ENCODE peak calls at places on chromosomes 11 and 22, in six cellular contexts. C is K562, Z is HCT116, F is IMR-90, I is neural progenitor cell, T is mesendoderm. X is an unnamed sample.

GRCh38 chr11:46207270-46207669 is 70.2 kb upstream of the CREB3L1 start:
- DNase-seq in C (peak), Z (no peak), F (no peak), I (no peak), T (peak), X (no peak)

GRCh38 chr11:133992121-133992520 is 35.4 kb upstream of the IGSF9B start:
- DNase-seq in C (no peak), Z (no peak), F (no peak), I (no peak), T (peak), X (no peak)

GRCh38 chr22:18057568-18058209 is 20.1 kb upstream of the PEX26 start:
- DNase-seq in C (peak), Z (peak), F (peak), I (no peak), T (no peak), X (peak)

GRCh38 chr11:123654566-123655081 is at the start of gene SCN3B:
- DNase-seq in C (peak), Z (no peak), F (peak), I (peak), T (peak), X (peak)

GRCh38 chr22:35783943-35784614 is 66.4 kb downstream of the APOL5 start:
- DNase-seq in C (no peak), Z (no peak), F (no peak), I (no peak), T (peak), X (no peak)

GRCh38 chr11:63920126-63920869 is 3.3 kb upstream of the RCOR2 start:
- DNase-seq in C (no peak), Z (no peak), F (no peak), I (peak), T (peak), X (peak)

GRCh38 chr11:10233581-10233980 is 60.4 kb downstream of the SBF2 start:
- DNase-seq in C (peak), Z (peak), F (peak), I (no peak), T (peak), X (no peak)

GRCh38 chr11:91265946-91266345 is 958.7 kb upstream of the FAT3 start:
- DNase-seq in C (no peak), Z (no peak), F (no peak), I (no peak), T (no peak), X (no peak)

DNA sequence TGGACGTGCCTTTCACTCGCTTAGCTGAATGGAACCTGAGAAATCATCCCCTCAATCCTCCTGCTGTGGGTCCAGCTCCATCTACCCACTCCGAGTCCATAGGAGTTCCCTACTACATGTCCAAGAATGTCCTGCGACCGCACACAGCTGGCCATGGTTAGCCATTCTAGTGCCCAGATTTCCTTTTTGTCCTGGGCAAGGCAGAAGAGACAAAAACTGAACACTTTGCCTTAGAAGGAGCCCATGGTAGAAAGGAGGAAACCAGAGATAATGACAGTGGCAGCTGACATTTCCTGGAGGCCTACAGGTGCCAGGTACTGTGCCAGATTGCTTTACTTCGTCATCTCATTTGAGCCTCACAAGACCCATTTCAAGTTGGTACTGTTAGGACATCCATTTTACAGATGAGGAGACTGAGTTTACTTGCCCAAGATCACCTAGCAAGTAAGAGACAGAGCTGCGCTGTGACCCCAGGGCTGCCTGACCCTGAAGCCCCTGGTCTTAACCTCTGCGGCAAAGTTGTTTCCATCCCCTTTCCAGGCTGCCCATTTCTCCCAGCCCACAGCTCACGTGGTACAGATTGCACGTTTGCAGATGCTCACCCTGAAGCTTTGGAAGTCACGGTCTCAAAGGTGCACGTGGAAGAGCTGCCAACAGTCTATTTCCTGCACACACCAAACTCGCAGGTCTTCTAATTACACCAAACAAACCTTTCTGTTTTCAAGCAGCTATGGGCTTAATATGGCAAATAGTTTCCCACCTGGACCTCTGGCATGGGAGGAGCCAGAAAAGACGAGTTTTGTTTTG is 112.7 kb downstream of the ZBTB16 start:
- DNase-seq in C (no peak), Z (no peak), F (no peak), I (no peak), T (no peak), X (no peak)
- H3K4me2 ChIP-seq in C (no peak), Z (no peak), F (no peak), I (peak), T (no peak), X (no peak)

GRCh38 chr11:96101146-96101545 is 177.2 kb upstream of the MTMR2 start:
- DNase-seq in C (no peak), Z (no peak), F (no peak), I (no peak), T (no peak), X (no peak)

GRCh38 chr11:96103102-96103501 is 179.2 kb upstream of the MTMR2 start:
- DNase-seq in C (peak), Z (no peak), F (peak), I (no peak), T (no peak), X (no peak)

GRCh38 chr11:96103721-96104120 is 179.8 kb upstream of the MTMR2 start:
- DNase-seq in C (no peak), Z (no peak), F (no peak), I (no peak), T (no peak), X (no peak)

GRCh38 chr11:96105197-96105895 is 181.4 kb upstream of the MTMR2 start:
- DNase-seq in C (no peak), Z (no peak), F (no peak), I (no peak), T (no peak), X (peak)

GRCh38 chr11:96102664-96103068 is 178.8 kb upstream of the MTMR2 start:
- DNase-seq in C (no peak), Z (no peak), F (peak), I (no peak), T (no peak), X (no peak)
- H3K4me2 ChIP-seq in C (peak), Z (peak), F (peak), I (no peak), T (no peak), X (no peak)

GRCh38 chr22:39956932-39957664 is 3.1 kb upstream of the TMA7B start:
- DNase-seq in C (no peak), Z (no peak), F (no peak), I (no peak), T (no peak), X (no peak)
- H3K4me2 ChIP-seq in C (no peak), Z (no peak), F (no peak), I (no peak), T (no peak), X (no peak)

DNA sequence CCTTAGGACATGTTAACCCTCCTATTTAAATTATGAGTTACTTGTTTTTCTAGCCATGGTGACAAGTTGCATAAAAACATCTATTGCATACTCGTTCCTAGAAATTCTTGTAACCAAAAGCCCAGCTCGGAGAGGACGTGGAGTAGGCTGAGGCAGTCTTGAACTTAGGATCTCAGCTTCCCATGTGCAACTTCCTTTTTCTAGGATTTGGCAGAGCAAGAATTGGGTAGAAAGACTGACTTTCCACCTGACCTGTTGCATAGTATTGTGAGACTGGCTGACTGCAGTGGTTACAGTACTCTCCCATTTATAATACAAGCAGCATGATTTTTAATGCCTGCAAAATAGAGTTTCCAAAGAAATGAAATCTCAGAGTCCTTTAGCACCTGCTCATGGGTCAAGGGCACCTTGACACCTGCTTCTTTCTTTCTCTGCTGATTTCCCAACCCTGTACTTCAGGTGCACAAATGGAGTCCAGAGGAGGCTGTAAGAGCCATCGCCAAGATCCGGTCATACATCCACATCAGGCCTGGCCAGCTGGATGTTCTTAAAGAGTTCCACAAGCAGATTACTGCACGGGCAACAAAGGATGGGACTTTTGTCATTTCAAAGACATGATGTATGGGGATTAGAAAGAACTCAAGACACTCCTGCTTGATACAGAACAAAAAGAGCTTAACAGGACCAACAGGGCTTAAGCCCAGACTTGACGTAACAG is 5.8 kb downstream of the PTPMT1 start:
- DNase-seq in C (no peak), Z (no peak), F (no peak), I (no peak), T (no peak), X (no peak)
- H3K4me2 ChIP-seq in C (no peak), Z (no peak), F (no peak), I (no peak), T (no peak), X (no peak)

DNA sequence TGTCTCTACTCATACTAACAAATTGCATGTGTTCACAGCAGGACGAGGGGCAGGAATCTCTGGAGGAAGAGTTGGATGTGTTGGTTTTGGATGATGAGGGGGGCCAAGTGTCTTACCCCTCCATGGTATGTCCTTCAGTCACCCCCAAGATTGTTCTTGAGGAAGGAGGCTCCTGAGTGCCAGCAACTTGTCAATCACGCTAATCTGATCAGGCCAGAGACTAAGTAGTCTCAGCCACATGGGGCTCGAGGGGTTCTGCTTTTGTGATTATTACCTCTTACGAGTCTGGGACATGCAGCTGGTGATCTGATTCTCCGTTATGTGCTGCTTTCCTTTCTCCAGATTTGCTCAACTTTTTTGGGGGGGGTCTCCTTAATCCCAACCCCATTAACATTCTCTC is 54.3 kb downstream of the CTNND1 start:
- DNase-seq in C (no peak), Z (no peak), F (no peak), I (no peak), T (no peak), X (no peak)
- H3K4me2 ChIP-seq in C (no peak), Z (no peak), F (no peak), I (no peak), T (no peak), X (no peak)

GRCh38 chr22:40345271-40345670 is 1.0 kb upstream of the ADSL start:
- DNase-seq in C (peak), Z (no peak), F (peak), I (no peak), T (no peak), X (no peak)
- H3K4me2 ChIP-seq in C (no peak), Z (peak), F (no peak), I (peak), T (no peak), X (peak)

GRCh38 chr11:121479355-121479754 is 26.6 kb upstream of the SORL1-AS1 start:
- DNase-seq in C (no peak), Z (no peak), F (no peak), I (peak), T (peak), X (no peak)

GRCh38 chr11:121478226-121478894 is 25.6 kb upstream of the SORL1-AS1 start:
- DNase-seq in C (no peak), Z (no peak), F (no peak), I (no peak), T (no peak), X (no peak)

GRCh38 chr11:121482231-121483129 is 29.7 kb upstream of the SORL1-AS1 start:
- DNase-seq in C (no peak), Z (no peak), F (no peak), I (no peak), T (peak), X (no peak)

GRCh38 chr11:121478895-121479281 is 26.1 kb upstream of the SORL1-AS1 start:
- DNase-seq in C (no peak), Z (no peak), F (no peak), I (peak), T (no peak), X (no peak)

DNA sequence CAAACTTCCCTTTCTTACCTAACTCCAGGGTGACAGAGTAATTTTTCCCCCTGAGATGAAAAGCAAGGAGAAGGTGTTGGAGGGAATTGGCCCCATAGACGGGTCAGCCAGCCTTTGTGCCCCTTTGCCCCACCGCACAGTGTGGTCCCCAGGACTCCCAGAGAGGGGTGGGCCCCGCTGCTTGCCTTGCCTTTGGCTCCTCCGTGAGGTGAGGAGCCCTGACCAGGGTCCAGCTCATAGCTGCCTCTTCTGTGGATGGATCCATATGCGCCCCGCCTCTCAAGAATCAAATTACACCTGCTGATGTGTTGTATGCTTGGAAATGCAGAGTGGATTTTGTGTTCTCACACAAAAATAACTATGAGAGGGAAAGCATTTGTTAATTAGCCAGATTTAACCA is 27.1 kb upstream of the SORL1-AS1 start:
- DNase-seq in C (no peak), Z (no peak), F (no peak), I (no peak), T (no peak), X (no peak)
- H3K4me2 ChIP-seq in C (no peak), Z (no peak), F (no peak), I (peak), T (no peak), X (no peak)